ENCODE peak calls at places on chromosome 22, in eight cellular contexts. G, J, X, I, B, P, V and D are unnamed samples.
A peak's percentile ranks its signal among the peaks of the same experiment; 100 is the strongest.

GRCh38 chr22:17781319-17782031 is 7.2 kb upstream of the BID start:
- DNase-seq in B (no peak), I (peak; percentile 74), X (peak; percentile 91), P (peak; percentile 69), J (peak; percentile 85), V (no peak), G (no peak), D (peak; percentile 60)

GRCh38 chr22:44395116-44396005 is 82.6 kb upstream of the SHISAL1 start:
- DNase-seq in I (no peak), G (no peak), J (no peak), X (no peak), B (peak; percentile 4), P (no peak), V (no peak), D (no peak)

GRCh38 chr22:11598492-11599440 is 3929.2 kb upstream of the OR11H1 start:
- DNase-seq in V (no peak), I (no peak), P (no peak), G (no peak), J (no peak), B (no peak), X (no peak), D (no peak)

GRCh38 chr22:29253561-29254282 is 14.1 kb downstream of the RHBDD3 start:
- DNase-seq in B (no peak), J (no peak), V (no peak), X (no peak), G (no peak), I (no peak), P (no peak), D (no peak)

GRCh38 chr22:32967285-32968101 is 90.7 kb downstream of the SYN3 start:
- DNase-seq in V (no peak), I (no peak), G (no peak), J (no peak), B (no peak), X (no peak), P (no peak), D (no peak)

GRCh38 chr22:48868554-48868953 is 959.1 kb downstream of the BRD1 start:
- DNase-seq in V (no peak), X (no peak), B (no peak), I (no peak), J (no peak), P (no peak), G (no peak), D (no peak)

GRCh38 chr22:50267591-50268390 is 2.4 kb downstream of the MAPK11 start:
- DNase-seq in G (no peak), V (no peak), X (peak; percentile 92), J (peak; percentile 51), P (peak; percentile 59), I (no peak), B (peak; percentile 66), D (peak; percentile 44)

GRCh38 chr22:25896098-25896497 is 154.1 kb downstream of the MYO18B start:
- DNase-seq in I (no peak), B (no peak), V (no peak), P (no peak), X (no peak), J (no peak), G (no peak), D (no peak)

GRCh38 chr22:38034278-38034882 is 22.8 kb upstream of the PICK1 start:
- DNase-seq in G (peak; percentile 85), V (peak; percentile 93), B (peak; percentile 45), P (no peak), J (peak; percentile 91), I (peak; percentile 65), X (peak; percentile 98), D (no peak)